ENCODE peak calls at places on chromosomes 2 and 18, in four cellular contexts. One of them, this sample, is unnamed.

GRCh38 chr2:159968282-159968900 is 94.0 kb downstream of the PLA2R1 start:
- DNase-seq in psoas muscle: no peak
- DNase-seq in adrenal gland: peak; percentile 27
- DNase-seq in colonic mucosa: peak; percentile 25
- DNase-seq in this sample: no peak

GRCh38 chr18:74493689-74494088 is 2.5 kb upstream of the CNDP2 start:
- DNase-seq in psoas muscle: no peak
- DNase-seq in adrenal gland: no peak
- DNase-seq in colonic mucosa: peak; percentile 62
- DNase-seq in this sample: no peak

GRCh38 chr2:236012155-236012554 is 156.0 kb downstream of the GBX2 start:
- DNase-seq in psoas muscle: no peak
- DNase-seq in adrenal gland: no peak
- DNase-seq in colonic mucosa: no peak
- DNase-seq in this sample: no peak

GRCh38 chr2:21422050-21422449 is 298.3 kb downstream of the TDRD15 start:
- DNase-seq in psoas muscle: no peak
- DNase-seq in adrenal gland: peak; percentile 28
- DNase-seq in colonic mucosa: peak; percentile 27
- DNase-seq in this sample: no peak

GRCh38 chr18:48866028-48866733 is 84.6 kb downstream of the SMAD7 start:
- DNase-seq in psoas muscle: peak; percentile 65
- DNase-seq in adrenal gland: peak; percentile 79
- DNase-seq in colonic mucosa: peak; percentile 49
- DNase-seq in this sample: peak; percentile 41

GRCh38 chr2:67346718-67347407 is 50.3 kb upstream of the ETAA1 start:
- DNase-seq in psoas muscle: no peak
- DNase-seq in adrenal gland: no peak
- DNase-seq in colonic mucosa: no peak
- DNase-seq in this sample: no peak

GRCh38 chr2:169362346-169363026 is at the start of gene LRP2:
- DNase-seq in psoas muscle: no peak
- DNase-seq in adrenal gland: no peak
- DNase-seq in colonic mucosa: peak; percentile 24
- DNase-seq in this sample: no peak

GRCh38 chr18:9648431-9649163 is 34.2 kb upstream of the PPP4R1 start:
- DNase-seq in psoas muscle: no peak
- DNase-seq in adrenal gland: no peak
- DNase-seq in colonic mucosa: no peak
- DNase-seq in this sample: no peak

GRCh38 chr2:8337321-8337720 is 344.5 kb upstream of the ID2 start:
- DNase-seq in psoas muscle: no peak
- DNase-seq in adrenal gland: no peak
- DNase-seq in colonic mucosa: no peak
- DNase-seq in this sample: no peak

GRCh38 chr2:10122500-10123280 is at the start of gene RRM2:
- DNase-seq in psoas muscle: peak; percentile 91
- DNase-seq in adrenal gland: peak; percentile 94
- DNase-seq in colonic mucosa: peak; percentile 96
- DNase-seq in this sample: peak; percentile 94

GRCh38 chr18:29647700-29648099 is 1394.8 kb downstream of the DSC3 start:
- DNase-seq in psoas muscle: no peak
- DNase-seq in adrenal gland: no peak
- DNase-seq in colonic mucosa: no peak
- DNase-seq in this sample: no peak

GRCh38 chr2:53545159-53546055 is 222.2 kb upstream of the CHAC2 start:
- DNase-seq in psoas muscle: no peak
- DNase-seq in adrenal gland: no peak
- DNase-seq in colonic mucosa: no peak
- DNase-seq in this sample: no peak

GRCh38 chr2:49943944-49944803 is 789.9 kb upstream of the FSHR start:
- DNase-seq in psoas muscle: no peak
- DNase-seq in adrenal gland: no peak
- DNase-seq in colonic mucosa: no peak
- DNase-seq in this sample: no peak

DNA sequence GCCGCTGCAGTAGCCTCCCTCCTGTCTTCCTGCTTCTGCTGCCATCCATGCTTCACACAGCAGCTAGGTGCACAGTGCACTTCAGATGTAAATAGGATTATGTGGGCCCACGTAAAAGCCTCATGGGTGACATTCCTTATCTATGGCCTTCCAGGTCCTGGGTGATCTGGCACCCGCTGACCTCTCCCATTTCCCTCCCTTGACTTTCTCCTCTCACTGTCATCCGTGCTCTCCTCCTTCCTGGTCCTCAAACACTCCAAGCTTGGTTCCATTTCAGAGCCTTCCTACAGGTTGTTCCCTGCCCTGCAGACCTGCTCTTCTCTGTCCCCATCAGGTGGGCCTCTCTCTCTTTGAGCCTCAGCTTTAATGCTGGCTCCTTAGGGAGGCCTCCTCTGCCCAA is 4.0 kb upstream of the SMYD5 start:
- DNase-seq in psoas muscle: no peak
- DNase-seq in adrenal gland: no peak
- DNase-seq in colonic mucosa: no peak
- DNase-seq in this sample: no peak
- H3K36me3 ChIP-seq in psoas muscle: no peaks in the 10 kb centered on the region
- H3K36me3 ChIP-seq in adrenal gland: no peaks in the 10 kb centered on the region
- H3K36me3 ChIP-seq in colonic mucosa: no peaks in the 10 kb centered on the region
- H3K36me3 ChIP-seq in this sample: no peaks in the 10 kb centered on the region

DNA sequence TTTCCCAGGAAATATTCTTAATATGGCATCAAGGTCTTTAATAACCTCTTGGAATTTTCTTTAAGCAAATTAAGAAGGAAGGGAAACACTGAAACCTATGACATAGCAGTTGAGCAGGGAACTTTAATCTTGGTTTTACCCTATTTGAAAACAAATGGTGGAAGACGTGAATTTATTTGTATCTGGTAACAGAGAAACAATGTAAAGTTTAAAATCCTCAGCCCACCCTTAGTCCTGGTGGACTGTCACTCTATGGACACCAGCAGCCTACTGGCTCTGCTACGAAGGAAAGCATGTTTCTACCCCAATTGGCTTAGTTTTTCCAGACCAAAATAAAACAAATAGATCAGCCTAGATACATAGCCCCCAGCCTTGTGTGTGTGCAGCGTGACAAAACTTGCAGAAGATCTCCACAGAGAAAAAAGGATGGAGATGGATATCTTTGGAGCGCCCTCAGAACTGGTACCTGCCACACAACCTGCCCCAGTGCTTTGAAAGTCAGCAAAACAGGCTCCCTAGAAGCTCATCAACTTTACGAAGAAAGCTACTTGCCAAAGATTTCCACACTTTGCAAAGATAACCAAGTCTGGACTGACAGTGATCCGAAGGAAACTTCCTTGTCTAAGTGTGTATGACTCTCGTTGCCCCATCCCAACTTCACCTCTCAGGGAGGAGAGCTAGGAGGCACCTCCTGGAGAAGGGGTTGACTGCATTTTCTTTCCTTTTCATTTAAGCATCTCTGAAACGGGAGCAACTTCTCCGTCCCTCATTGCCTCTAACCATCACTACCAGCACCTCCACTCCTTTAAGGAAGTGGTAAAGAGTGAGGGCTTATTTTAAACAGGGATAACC is 7.3 kb downstream of the ZEB2 start:
- DNase-seq in psoas muscle: no peak
- DNase-seq in adrenal gland: no peak
- DNase-seq in colonic mucosa: no peak
- DNase-seq in this sample: no peak
- H3K4me1 ChIP-seq in psoas muscle: peaks cover 46% of the 10 kb centered on the region
- H3K4me1 ChIP-seq in adrenal gland: peaks cover 51% of the 10 kb centered on the region
- H3K4me1 ChIP-seq in colonic mucosa: no peaks in the 10 kb centered on the region
- H3K4me1 ChIP-seq in this sample: peaks cover 22% of the 10 kb centered on the region

DNA sequence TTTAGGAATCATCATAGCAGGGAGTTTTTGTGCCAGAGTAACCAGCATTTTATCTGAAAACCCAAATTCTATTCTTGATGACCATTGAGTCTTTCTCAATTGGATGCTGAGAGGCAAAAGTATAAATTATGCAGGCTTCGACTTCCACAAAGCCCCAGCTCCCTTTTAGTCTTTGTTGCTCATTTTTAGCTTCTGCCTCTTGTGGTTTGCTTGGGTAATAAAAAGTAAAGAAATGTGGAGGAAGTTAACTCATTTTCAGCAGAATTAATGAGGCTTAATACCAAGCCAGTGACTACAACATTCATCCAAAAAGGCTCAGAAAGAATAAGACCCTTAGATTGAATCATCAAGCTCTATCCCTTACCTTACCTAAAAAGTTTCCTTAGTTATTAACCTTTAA is 18.6 kb downstream of the ERMN start:
- DNase-seq in psoas muscle: no peak
- DNase-seq in adrenal gland: no peak
- DNase-seq in colonic mucosa: no peak
- DNase-seq in this sample: no peak
- H3K4me3 ChIP-seq in psoas muscle: no peak overlapping the region
- H3K4me3 ChIP-seq in adrenal gland: no peak overlapping the region
- H3K4me3 ChIP-seq in colonic mucosa: no peak overlapping the region
- H3K4me3 ChIP-seq in this sample: no peak overlapping the region

GRCh38 chr2:182758379-182758778 is 42.3 kb downstream of the DNAJC10 start:
- DNase-seq in psoas muscle: no peak
- DNase-seq in adrenal gland: no peak
- DNase-seq in colonic mucosa: no peak
- DNase-seq in this sample: no peak
- H3K36me3 ChIP-seq in psoas muscle: peaks cover 2% of the 10 kb centered on the region
- H3K36me3 ChIP-seq in adrenal gland: peaks cover 27% of the 10 kb centered on the region
- H3K36me3 ChIP-seq in colonic mucosa: no peaks in the 10 kb centered on the region
- H3K36me3 ChIP-seq in this sample: peaks cover 7% of the 10 kb centered on the region

DNA sequence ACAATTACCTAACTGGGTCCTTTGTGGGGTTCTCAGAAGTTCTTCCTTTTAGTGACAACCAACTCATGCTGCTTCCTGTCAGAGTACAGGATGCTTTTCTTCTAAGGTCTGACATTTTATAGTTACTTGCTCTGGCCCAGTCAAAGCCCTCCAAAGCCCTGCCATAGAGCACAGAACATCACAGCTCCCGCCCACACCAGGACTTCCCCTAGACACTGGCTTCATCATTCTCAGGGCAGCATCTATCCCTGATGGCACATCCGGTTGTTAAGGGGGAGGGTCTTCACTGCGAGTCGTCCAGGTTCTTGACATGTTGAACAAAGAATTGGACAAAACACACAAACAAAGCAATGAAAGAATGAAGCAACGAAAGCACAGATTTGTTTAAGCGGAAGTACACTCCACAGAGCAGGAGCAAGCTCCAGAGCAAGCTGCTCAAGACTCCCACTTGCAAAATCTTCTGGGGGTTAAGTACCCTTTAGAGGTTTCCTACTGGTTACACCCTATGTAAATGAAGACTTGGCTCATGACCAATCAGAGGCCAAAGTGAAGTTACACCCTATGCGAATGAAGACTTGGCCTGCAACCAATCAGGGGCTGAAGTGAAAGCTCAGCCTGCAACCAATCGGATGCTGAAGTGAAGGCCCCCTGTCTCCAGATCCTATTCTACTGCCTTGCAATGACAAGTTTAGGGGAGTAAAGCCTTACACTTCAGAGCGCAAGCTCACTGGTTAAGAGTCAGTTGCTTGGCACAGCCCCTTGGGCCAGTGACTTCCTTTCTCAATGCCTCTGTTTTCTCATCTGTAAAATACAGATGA is 79.0 kb downstream of the HDAC4 start:
- DNase-seq in psoas muscle: no peak
- DNase-seq in adrenal gland: peak; percentile 20
- DNase-seq in colonic mucosa: no peak
- DNase-seq in this sample: peak; percentile 64
- H3K4me1 ChIP-seq in psoas muscle: peaks cover 37% of the 10 kb centered on the region
- H3K4me1 ChIP-seq in adrenal gland: peaks cover 33% of the 10 kb centered on the region
- H3K4me1 ChIP-seq in colonic mucosa: peaks cover 7% of the 10 kb centered on the region
- H3K4me1 ChIP-seq in this sample: peaks cover 67% of the 10 kb centered on the region

GRCh38 chr2:37916512-37917082 is 8.5 kb upstream of the RMDN2 start:
- DNase-seq in psoas muscle: peak; percentile 60
- DNase-seq in adrenal gland: peak; percentile 66
- DNase-seq in colonic mucosa: no peak
- DNase-seq in this sample: no peak

GRCh38 chr2:37917281-37918228 is 7.5 kb upstream of the RMDN2 start:
- DNase-seq in psoas muscle: no peak
- DNase-seq in adrenal gland: no peak
- DNase-seq in colonic mucosa: no peak
- DNase-seq in this sample: no peak

GRCh38 chr2:37914340-37914739 is 10.7 kb upstream of the RMDN2 start:
- DNase-seq in psoas muscle: no peak
- DNase-seq in adrenal gland: no peak
- DNase-seq in colonic mucosa: no peak
- DNase-seq in this sample: no peak

GRCh38 chr2:37918742-37919186 is 6.3 kb upstream of the RMDN2 start:
- DNase-seq in psoas muscle: no peak
- DNase-seq in adrenal gland: no peak
- DNase-seq in colonic mucosa: no peak
- DNase-seq in this sample: no peak

GRCh38 chr2:37915773-37916172 is 9.3 kb upstream of the RMDN2 start:
- DNase-seq in psoas muscle: no peak
- DNase-seq in adrenal gland: no peak
- DNase-seq in colonic mucosa: no peak
- DNase-seq in this sample: no peak
- H3K4me3 ChIP-seq in psoas muscle: no peak overlapping the region
- H3K4me3 ChIP-seq in adrenal gland: no peak overlapping the region
- H3K4me3 ChIP-seq in colonic mucosa: no peak overlapping the region
- H3K4me3 ChIP-seq in this sample: no peak overlapping the region

DNA sequence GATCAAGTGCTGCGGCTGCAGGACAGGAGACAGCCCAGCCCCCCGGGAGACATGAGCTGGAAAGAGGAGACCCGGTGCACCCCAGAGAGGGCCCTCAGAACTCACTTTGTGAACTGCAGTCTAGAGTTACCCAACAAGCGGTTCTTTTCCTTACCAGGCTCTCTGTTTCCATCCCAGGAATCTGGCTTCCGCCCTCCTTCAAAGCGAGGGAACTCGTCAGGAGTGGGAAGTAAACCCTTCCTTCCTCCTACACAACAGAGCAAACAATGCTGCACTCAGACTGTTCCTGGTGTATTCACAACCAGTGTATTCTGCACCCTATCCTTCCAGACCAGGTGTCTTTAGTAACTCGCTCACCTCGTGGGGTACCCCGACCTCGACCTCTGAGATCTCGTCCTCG is 8.0 kb downstream of the SFT2D3 start:
- DNase-seq in psoas muscle: no peak
- DNase-seq in adrenal gland: no peak
- DNase-seq in colonic mucosa: no peak
- DNase-seq in this sample: no peak
- H3K36me3 ChIP-seq in psoas muscle: peaks cover 6% of the 10 kb centered on the region
- H3K36me3 ChIP-seq in adrenal gland: peaks cover 28% of the 10 kb centered on the region
- H3K36me3 ChIP-seq in colonic mucosa: peaks cover 9% of the 10 kb centered on the region
- H3K36me3 ChIP-seq in this sample: peaks cover 72% of the 10 kb centered on the region

This sample was measured in spleen.